ENCODE peak calls at places on chromosomes 4 and X, in four cellular contexts. R, U, V and Q are unnamed samples.

GRCh38 chr4:123807866-123808265 is 411.3 kb downstream of the SPRY1 start:
- DNase-seq in U (no peak), V (no peak), R (no peak), Q (no peak)

GRCh38 chrX:136586386-136586785 is 54.4 kb downstream of the VGLL1 start:
- DNase-seq in U (peak; percentile 11), R (no peak), V (no peak), Q (no peak)

GRCh38 chr4:37243061-37243460 is 1.5 kb upstream of the NWD2 start:
- DNase-seq in U (no peak), V (no peak), R (no peak), Q (no peak)

GRCh38 chr4:168139336-168139735 is 47.0 kb downstream of the ANXA10 start:
- DNase-seq in R (no peak), V (no peak), U (no peak), Q (no peak)

GRCh38 chr4:184514121-184514988 is 40.0 kb upstream of the IRF2 start:
- DNase-seq in U (no peak), V (no peak), R (peak; percentile 76), Q (peak; percentile 32)

GRCh38 chr4:79686976-79687375 is 278.9 kb upstream of the GK2 start:
- DNase-seq in V (no peak), R (no peak), U (no peak), Q (no peak)

GRCh38 chr4:156663663-156664062 is 307.9 kb downstream of the PDGFC start:
- DNase-seq in V (no peak), R (no peak), U (no peak), Q (no peak)

GRCh38 chr4:135741583-135741982 is 1540.0 kb upstream of the PABPC4L start:
- DNase-seq in V (no peak), R (no peak), U (no peak), Q (no peak)

GRCh38 chrX:13223868-13224555 is 95.8 kb downstream of the ATXN3L start:
- DNase-seq in R (no peak), U (no peak), V (no peak), Q (no peak)

GRCh38 chr4:109675181-109675580 is 28.1 kb downstream of the CASP6 start:
- DNase-seq in V (no peak), R (no peak), U (no peak), Q (no peak)

GRCh38 chrX:86133761-86134160 is 14.5 kb upstream of the DACH2 start:
- DNase-seq in R (no peak), V (no peak), U (no peak), Q (no peak)

GRCh38 chrX:39195156-39195555 is 393.9 kb downstream of the MID1IP1 start:
- DNase-seq in R (no peak), U (no peak), V (no peak), Q (no peak)

GRCh38 chrX:31480696-31481095 is 408.9 kb upstream of the FTHL17 start:
- DNase-seq in R (no peak), U (no peak), V (no peak), Q (no peak)

GRCh38 chr4:108018038-108018883 is 28.6 kb downstream of the HADH start:
- DNase-seq in R (peak; percentile 85), V (peak; percentile 91), U (peak; percentile 86), Q (peak; percentile 75)

GRCh38 chr4:190016369-190017289 is 10.4 kb downstream of the FRG2 start:
- DNase-seq in U (no peak), V (no peak), R (no peak), Q (no peak)

GRCh38 chrX:23332888-23333821 is 1.5 kb upstream of the PTCHD1 start:
- DNase-seq in V (no peak), U (no peak), R (no peak), Q (peak; percentile 16)

GRCh38 chrX:70769659-70770232 is 138.8 kb downstream of the TEX11 start:
- DNase-seq in U (no peak), R (no peak), V (no peak), Q (no peak)

GRCh38 chrX:11670316-11670715 is 4.6 kb upstream of the ARHGAP6 start:
- DNase-seq in R (no peak), U (no peak), V (no peak), Q (no peak)

GRCh38 chr4:88866862-88867550 is 169.4 kb upstream of the NAP1L5 start:
- DNase-seq in V (no peak), R (no peak), U (no peak), Q (no peak)

GRCh38 chr4:73936969-73937368 is 44.9 kb downstream of the PF4 start:
- DNase-seq in V (no peak), U (no peak), R (no peak), Q (no peak)

GRCh38 chr4:122007016-122007415 is 55.2 kb upstream of the TRPC3 start:
- DNase-seq in R (no peak), U (no peak), V (no peak), Q (no peak)

GRCh38 chrX:49187028-49187394 is 838 bp upstream of the PRICKLE3 start:
- DNase-seq in U (no peak), V (no peak), R (no peak), Q (no peak)

GRCh38 chr4:6992728-6993655 is 50.2 kb upstream of the TADA2B start:
- DNase-seq in R (no peak), U (no peak), V (peak; percentile 31), Q (no peak)

GRCh38 chr4:92862509-92862908 is 558.7 kb downstream of the GRID2 start:
- DNase-seq in U (no peak), V (no peak), R (no peak), Q (no peak)

GRCh38 chr4:1215347-1216075 is 33.4 kb downstream of the CTBP1 start:
- DNase-seq in V (no peak), U (no peak), R (no peak), Q (no peak)

GRCh38 chr4:4415806-4416805 is 29.2 kb downstream of the NSG1 start:
- DNase-seq in U (no peak), V (peak; percentile 52), R (no peak), Q (no peak)

GRCh38 chr4:118727360-118727759 is 42.2 kb downstream of the METTL14 start:
- DNase-seq in V (no peak), U (no peak), R (no peak), Q (no peak)
- H3K27ac ChIP-seq in V (no peak overlapping the region), U (no peak overlapping the region), R (no peak overlapping the region), Q (no peak overlapping the region)

GRCh38 chr4:102546635-102547034 is 45.5 kb downstream of the NFKB1 start:
- DNase-seq in U (no peak), R (no peak), V (no peak), Q (no peak)
- H3K27ac ChIP-seq in U (no peak overlapping the region), R (no peak overlapping the region), V (no peak overlapping the region), Q (no peak overlapping the region)

GRCh38 chrX:10167573-10167972 is 10.8 kb downstream of the CLCN4 start:
- DNase-seq in V (no peak), U (no peak), R (no peak), Q (no peak)

GRCh38 chrX:10166731-10167149 is 10.0 kb downstream of the CLCN4 start:
- DNase-seq in V (no peak), R (no peak), U (no peak), Q (peak; percentile 45)

GRCh38 chrX:10165580-10166247 is 8.9 kb downstream of the CLCN4 start:
- DNase-seq in R (no peak), V (no peak), U (no peak), Q (no peak)

GRCh38 chrX:10164879-10165278 is 8.1 kb downstream of the CLCN4 start:
- DNase-seq in R (no peak), U (no peak), V (no peak), Q (no peak)

DNA sequence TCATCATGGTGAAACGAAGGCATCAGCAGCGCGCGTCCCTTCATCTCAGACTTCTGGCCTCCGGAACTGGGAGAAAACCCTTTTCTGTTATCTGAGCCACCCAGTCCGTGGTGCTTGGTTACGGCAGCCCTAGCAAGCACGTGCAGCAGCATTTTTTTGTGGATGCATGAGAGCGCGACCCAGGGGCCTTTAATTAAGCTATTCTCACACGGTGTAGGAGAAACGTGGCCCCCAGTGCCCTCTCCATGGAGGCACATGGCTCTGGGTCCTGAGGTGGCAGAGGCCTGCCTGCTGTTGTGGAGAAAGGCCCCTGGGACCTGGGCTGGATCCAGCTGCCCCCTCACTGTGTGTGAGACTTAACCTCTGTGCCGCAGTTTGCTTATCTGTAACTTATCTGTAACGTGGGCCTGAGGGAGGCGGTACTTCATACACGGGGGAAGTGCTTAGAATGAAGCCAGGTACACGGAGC is 9.5 kb downstream of the CLCN4 start:
- DNase-seq in R (no peak), V (no peak), U (no peak), Q (no peak)
- H3K27ac ChIP-seq in R (no peak overlapping the region), V (no peak overlapping the region), U (no peak overlapping the region), Q (peak overlapping the region; percentile 68)

GRCh38 chr4:148067307-148067916 is 335.5 kb downstream of the ARHGAP10 start:
- DNase-seq in R (no peak), U (no peak), V (no peak), Q (no peak)
- H3K27ac ChIP-seq in R (no peak overlapping the region), U (no peak overlapping the region), V (no peak overlapping the region), Q (no peak overlapping the region)

DNA sequence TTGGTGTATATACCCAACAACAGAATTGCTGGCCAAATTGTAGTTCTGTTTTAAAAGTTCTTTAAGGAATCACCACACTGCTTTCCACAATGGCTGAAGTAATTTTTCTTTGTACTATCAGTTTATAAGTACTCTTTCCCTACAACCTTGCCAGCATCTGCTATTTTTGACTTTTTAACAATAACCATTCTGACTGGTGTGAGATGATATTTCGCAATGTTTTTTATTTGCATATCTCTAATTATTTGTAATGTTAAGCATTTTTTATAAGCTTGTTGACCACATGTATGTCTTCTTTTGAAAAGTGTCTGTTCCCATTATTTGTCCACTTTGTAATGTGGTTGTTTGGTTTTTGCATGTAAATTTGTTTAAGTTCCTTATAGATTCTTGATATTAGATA is 509.9 kb upstream of the POU3F4 start:
- DNase-seq in U (no peak), V (no peak), R (no peak), Q (no peak)
- H3K27ac ChIP-seq in U (no peak overlapping the region), V (no peak overlapping the region), R (no peak overlapping the region), Q (no peak overlapping the region)